ENCODE peak calls at places on chromosomes 2 and 18, in nine cellular contexts. O is sigmoid colon; I is CD8-positive, alpha-beta memory T cell; U is endodermal cell; W is CD8-positive, alpha-beta T cell; F is IMR-90; B is heart left ventricle; K is HCT116; T is uterus. J is an unnamed sample.

GRCh38 chr18:58335821-58336220 is 291.8 kb downstream of the NEDD4L start:
- DNase-seq in O (no peak), I (no peak), U (no peak), W (no peak), F (no peak), B (no peak), K (no peak), T (no peak), J (no peak)

GRCh38 chr2:11082880-11083279 is 72.4 kb upstream of the SLC66A3 start:
- DNase-seq in O (no peak), I (no peak), U (no peak), W (no peak), F (peak; percentile 12), B (no peak), K (no peak), T (no peak), J (no peak)

GRCh38 chr2:217834057-217834620 is 168.7 kb downstream of the TNS1 start:
- DNase-seq in O (no peak), I (no peak), U (no peak), W (no peak), F (no peak), B (no peak), K (no peak), T (no peak), J (peak; percentile 73)

GRCh38 chr2:218406949-218407703 is 7.5 kb downstream of the CTDSP1 start:
- DNase-seq in O (peak; percentile 90), I (peak; percentile 37), U (peak; percentile 60), W (peak; percentile 74), F (peak; percentile 37), B (peak; percentile 48), K (no peak), T (peak; percentile 68), J (peak; percentile 87)

GRCh38 chr18:6979954-6980353 is 137.6 kb downstream of the LAMA1 start:
- DNase-seq in O (no peak), I (no peak), U (no peak), W (no peak), F (no peak), B (no peak), K (no peak), T (no peak), J (no peak)

GRCh38 chr2:65486802-65487201 is 54.4 kb upstream of the SPRED2 start:
- DNase-seq in O (no peak), I (no peak), U (no peak), W (no peak), F (no peak), B (no peak), K (no peak), T (no peak), J (no peak)

GRCh38 chr2:240401781-240402551 is 33.5 kb upstream of the GPC1 start:
- DNase-seq in O (peak; percentile 53), I (no peak), U (peak; percentile 37), W (no peak), F (no peak), B (no peak), K (no peak), T (peak; percentile 11), J (peak; percentile 59)

GRCh38 chr2:40436093-40436475 is 15.8 kb downstream of the SLC8A1 start:
- DNase-seq in O (no peak), I (no peak), U (no peak), W (no peak), F (peak; percentile 24), B (no peak), K (no peak), T (no peak), J (no peak)

GRCh38 chr18:47929681-47930085 is 776 bp downstream of the SMAD2 start:
- DNase-seq in O (no peak), I (no peak), U (no peak), W (no peak), F (peak; percentile 45), B (no peak), K (no peak), T (no peak), J (no peak)

GRCh38 chr2:20071397-20072383 is 20.3 kb upstream of the LAPTM4A start:
- DNase-seq in O (peak; percentile 85), I (no peak), U (peak; percentile 72), W (no peak), F (peak; percentile 98), B (peak; percentile 67), K (no peak), T (peak; percentile 71), J (no peak)

GRCh38 chr2:18299423-18300212 is 260.8 kb downstream of the RDH14 start:
- DNase-seq in O (no peak), I (no peak), U (peak; percentile 65), W (no peak), F (peak; percentile 96), B (no peak), K (no peak), T (no peak), J (no peak)

GRCh38 chr2:110101911-110102774 is 13.5 kb downstream of the MALL start:
- DNase-seq in O (no peak), I (no peak), U (no peak), W (no peak), F (peak; percentile 17), B (peak; percentile 8), K (no peak), T (no peak), J (no peak)

GRCh38 chr2:119216994-119217393 is 6.6 kb upstream of the STEAP3 start:
- DNase-seq in O (peak; percentile 33), I (no peak), U (no peak), W (no peak), F (no peak), B (no peak), K (no peak), T (no peak), J (no peak)

GRCh38 chr2:69026026-69026425 is 13.0 kb downstream of the ANTXR1 start:
- DNase-seq in O (no peak), I (no peak), U (peak; percentile 78), W (no peak), F (peak; percentile 46), B (peak; percentile 27), K (peak; percentile 36), T (no peak), J (no peak)

GRCh38 chr2:172282944-172283343 is 144.4 kb upstream of the ITGA6 start:
- DNase-seq in O (no peak), I (no peak), U (no peak), W (no peak), F (peak; percentile 99), B (no peak), K (no peak), T (no peak), J (peak; percentile 64)

GRCh38 chr18:477565-477964 is 22.9 kb downstream of the COLEC12 start:
- DNase-seq in O (no peak), I (no peak), U (no peak), W (no peak), F (no peak), B (no peak), K (peak; percentile 37), T (no peak), J (no peak)

GRCh38 chr18:66495844-66496243 is 108.0 kb downstream of the CDH19 start:
- DNase-seq in O (no peak), I (no peak), U (peak; percentile 94), W (no peak), F (no peak), B (peak; percentile 24), K (no peak), T (no peak), J (no peak)

GRCh38 chr2:50346104-50346503 is 685.8 kb downstream of the NRXN1 start:
- DNase-seq in O (no peak), I (no peak), U (peak; percentile 81), W (no peak), F (no peak), B (no peak), K (no peak), T (no peak), J (no peak)
- H3K27ac ChIP-seq in O (no peak overlapping the region), I (no peak overlapping the region), U (no peak overlapping the region), W (no peak overlapping the region), F (no peak overlapping the region), B (no peak overlapping the region), K (no peak overlapping the region), T (no peak overlapping the region), J (no peak overlapping the region)

DNA sequence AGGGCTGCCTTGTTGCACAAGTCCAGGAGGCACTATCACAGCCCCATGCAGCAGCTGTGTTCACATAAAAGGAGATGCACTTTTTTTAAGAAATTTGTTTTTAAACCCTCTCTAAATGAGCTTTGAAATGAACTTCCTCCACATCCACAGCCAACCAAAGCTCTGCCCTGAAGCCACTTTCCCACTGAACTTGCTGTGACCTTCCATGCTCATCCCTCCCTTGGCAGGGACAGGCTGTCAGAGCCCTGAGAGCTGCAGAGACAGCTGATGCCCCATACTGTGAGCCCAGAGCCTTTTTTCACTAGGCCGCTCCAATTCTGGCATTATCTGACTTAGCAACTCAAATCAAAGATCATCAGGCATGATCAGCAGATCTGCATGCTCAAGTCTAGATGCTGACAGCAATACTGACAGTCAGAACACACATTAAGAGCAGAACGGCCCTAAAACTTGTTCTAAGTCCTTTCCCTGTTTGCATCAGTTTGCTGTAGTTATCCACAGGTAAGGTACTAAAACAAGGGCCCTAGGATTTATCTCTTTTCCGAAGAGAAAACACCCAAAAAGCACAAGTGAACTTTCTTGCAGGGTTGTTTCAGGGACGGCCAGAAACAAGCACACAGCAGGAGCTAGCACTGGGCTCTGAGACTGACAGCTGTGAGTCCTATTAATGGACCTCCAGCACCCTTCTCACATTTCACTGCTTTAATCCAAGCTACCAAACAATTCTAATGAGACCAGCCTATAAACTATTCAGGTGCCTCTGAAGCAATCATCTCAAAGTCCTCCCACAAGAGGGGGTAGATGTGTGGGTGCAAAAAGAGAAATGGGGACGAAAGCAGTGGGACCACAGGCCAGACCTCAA is 34.9 kb downstream of the RNU4ATAC start:
- DNase-seq in O (no peak), I (no peak), U (no peak), W (no peak), F (no peak), B (peak; percentile 32), K (no peak), T (no peak), J (no peak)
- H3K27me3 ChIP-seq in O (no peaks in the 10 kb centered on the region), I (no peaks in the 10 kb centered on the region), U (no peaks in the 10 kb centered on the region), W (no peaks in the 10 kb centered on the region), F (no peaks in the 10 kb centered on the region), B (no peaks in the 10 kb centered on the region), K (no peaks in the 10 kb centered on the region), T (no peaks in the 10 kb centered on the region), J (no peaks in the 10 kb centered on the region)

GRCh38 chr2:26971911-26972786 is 1.7 kb downstream of the MAPRE3 start:
- DNase-seq in O (no peak), I (no peak), U (no peak), W (no peak), F (no peak), B (no peak), K (no peak), T (no peak), J (no peak)
- H3K27ac ChIP-seq in O (peak overlapping the region; percentile 88), I (peak overlapping the region; percentile 60), U (no peak overlapping the region), W (no peak overlapping the region), F (no peak overlapping the region), B (peak overlapping the region; percentile 85), K (no peak overlapping the region), T (no peak overlapping the region), J (no peak overlapping the region)

DNA sequence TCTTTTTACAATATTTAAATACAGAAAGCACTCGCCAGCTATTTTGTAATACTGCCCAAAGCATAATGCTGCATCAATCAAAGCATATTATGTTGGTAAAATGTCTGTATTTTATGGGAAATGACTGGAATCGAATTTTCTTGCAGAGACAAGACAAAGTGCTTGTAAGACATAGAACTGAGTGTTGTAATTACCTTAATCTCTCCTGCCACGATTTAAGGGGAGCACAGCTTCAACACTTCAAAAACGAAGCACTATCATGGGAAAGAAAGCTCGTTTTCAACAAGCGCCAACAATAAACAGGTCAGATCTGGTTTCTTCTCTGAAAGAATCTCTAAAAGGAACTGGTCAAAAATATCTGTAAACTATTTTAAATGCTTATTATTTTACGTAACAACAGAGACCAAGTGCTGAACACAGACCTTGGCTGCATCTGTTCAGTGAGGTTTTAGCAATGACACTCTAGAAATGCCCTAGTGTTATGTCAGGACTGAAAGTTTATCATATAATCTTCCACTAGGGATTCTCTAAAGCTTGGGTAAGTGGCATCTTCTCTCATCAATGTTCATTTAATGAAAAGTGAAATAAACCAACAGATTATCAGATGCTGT is 19.0 kb downstream of the RND3 start:
- DNase-seq in O (no peak), I (no peak), U (no peak), W (no peak), F (peak; percentile 19), B (no peak), K (no peak), T (no peak), J (no peak)
- H3K27me3 ChIP-seq in O (no peaks in the 10 kb centered on the region), I (no peaks in the 10 kb centered on the region), U (peaks cover 5% of the 10 kb centered on the region), W (no peaks in the 10 kb centered on the region), F (no peaks in the 10 kb centered on the region), B (no peaks in the 10 kb centered on the region), K (no peaks in the 10 kb centered on the region), T (no peaks in the 10 kb centered on the region), J (no peaks in the 10 kb centered on the region)

J was measured in aorta.